ENCODE peak calls at places on chromosomes 16 and 17, in six cellular contexts. X is fibroblast of lung, W is iPS DF 6.9, U is uterus, A is colonic mucosa, G is NCI-H748 treated with DMSO at 0.1 percent for 48 hours. P is an unnamed sample.
A peak's percentile ranks its signal among the peaks of the same experiment; 100 is the strongest.

GRCh38 chr17:79280822-79281572 is 206.4 kb downstream of the ENGASE start:
- DNase-seq in A (no peak), G (no peak), W (no peak), X (no peak), U (no peak), P (no peak)

GRCh38 chr17:42979511-42980273 is at the start of gene PTGES3L:
- DNase-seq in G (peak; percentile 50), W (no peak), A (peak; percentile 61), X (peak; percentile 63), U (peak; percentile 48), P (peak; percentile 82)

GRCh38 chr17:6353161-6353560 is 81.8 kb downstream of the AIPL1 start:
- DNase-seq in A (no peak), G (no peak), U (no peak), W (no peak), X (no peak), P (no peak)

GRCh38 chr17:35345926-35346771 is 27.3 kb downstream of the SLFN11 start:
- DNase-seq in U (peak; percentile 69), G (no peak), A (peak; percentile 62), X (peak; percentile 33), W (peak; percentile 20), P (peak; percentile 75)

GRCh38 chr16:11681977-11682654 is 13.9 kb downstream of the SNN start:
- DNase-seq in G (no peak), U (no peak), A (peak; percentile 71), X (no peak), W (no peak), P (no peak)

GRCh38 chr17:73165616-73166404 is 1.0 kb downstream of the SSTR2 start:
- DNase-seq in X (no peak), G (no peak), U (no peak), W (no peak), A (no peak), P (no peak)

GRCh38 chr16:2372684-2373083 is 32.2 kb upstream of the ABCA3 start:
- DNase-seq in W (no peak), X (no peak), U (no peak), A (no peak), G (no peak), P (no peak)

GRCh38 chr17:70892527-70892926 is 723.2 kb downstream of the KCNJ2 start:
- DNase-seq in U (no peak), W (no peak), X (no peak), G (no peak), A (no peak), P (no peak)

GRCh38 chr16:75340715-75341500 is 89.5 kb upstream of the BCAR1 start:
- DNase-seq in A (no peak), U (no peak), G (no peak), W (no peak), X (peak; percentile 86), P (no peak)

GRCh38 chr17:42895185-42895555 is 5.4 kb upstream of the G6PC1 start:
- DNase-seq in A (peak; percentile 47), W (no peak), G (no peak), U (peak; percentile 56), X (peak; percentile 88), P (peak; percentile 86)

GRCh38 chr17:7982171-7982570 is 20.2 kb upstream of the GUCY2D start:
- DNase-seq in A (no peak), U (no peak), X (peak; percentile 81), G (no peak), W (no peak), P (no peak)

GRCh38 chr17:34713687-34714086 is 134.3 kb downstream of the TMEM132E start:
- DNase-seq in U (no peak), X (no peak), W (no peak), A (no peak), G (no peak), P (no peak)

GRCh38 chr17:50603340-50603739 is 31.3 kb upstream of the ABCC3 start:
- DNase-seq in A (no peak), G (peak; percentile 5), U (no peak), W (no peak), X (no peak), P (no peak)

GRCh38 chr16:2689968-2690830 is 7.9 kb downstream of the KCTD5 start:
- DNase-seq in X (peak; percentile 55), W (no peak), A (no peak), U (no peak), G (no peak), P (no peak)

GRCh38 chr16:47064775-47065174 is 79.0 kb downstream of the NETO2 start:
- DNase-seq in G (no peak), W (no peak), U (no peak), X (no peak), A (no peak), P (peak; percentile 15)

GRCh38 chr17:56165017-56165720 is 11.9 kb downstream of the ANKFN1 start:
- DNase-seq in X (no peak), A (no peak), G (no peak), U (no peak), W (no peak), P (no peak)

GRCh38 chr16:25045696-25046381 is 30.7 kb upstream of the ARHGAP17 start:
- DNase-seq in U (no peak), X (peak; percentile 89), W (no peak), A (no peak), G (no peak), P (no peak)

GRCh38 chr16:22687031-22687530 is 126.9 kb upstream of the HS3ST2 start:
- DNase-seq in W (no peak), A (no peak), X (no peak), G (no peak), U (no peak), P (no peak)

GRCh38 chr17:59893617-59894100 is 738 bp downstream of the RPS6KB1 start:
- DNase-seq in X (peak; percentile 21), W (no peak), U (no peak), A (peak; percentile 47), G (no peak), P (no peak)

GRCh38 chr16:24116989-24117388 is 139.1 kb upstream of the CACNG3 start:
- DNase-seq in X (no peak), W (no peak), U (no peak), A (no peak), G (peak; percentile 38), P (no peak)

GRCh38 chr17:9513266-9513665 is 62.4 kb downstream of the STX8 start:
- DNase-seq in G (no peak), W (no peak), A (no peak), X (peak; percentile 20), U (no peak), P (no peak)

GRCh38 chr17:27420211-27420950 is 35.9 kb upstream of the KSR1 start:
- DNase-seq in U (no peak), A (no peak), X (no peak), G (no peak), W (no peak), P (no peak)

GRCh38 chr17:74042744-74043486 is 160.6 kb upstream of the RPL38 start:
- DNase-seq in A (no peak), U (peak; percentile 15), X (peak; percentile 85), W (no peak), G (no peak), P (peak; percentile 54)

GRCh38 chr17:50051082-50051576 is 4.8 kb upstream of the ITGA3 start:
- DNase-seq in G (no peak), A (no peak), U (no peak), X (peak; percentile 88), W (no peak), P (no peak)

GRCh38 chr16:24701521-24701951 is 27.9 kb upstream of the TNRC6A start:
- DNase-seq in U (peak; percentile 32), X (peak; percentile 71), W (no peak), A (no peak), G (no peak), P (peak; percentile 71)

GRCh38 chr17:69320908-69321238 is 6.1 kb downstream of the ABCA5 start:
- DNase-seq in W (no peak), X (no peak), U (no peak), A (no peak), G (no peak), P (no peak)

P was measured in tibial artery.